ENCODE peak calls at places on chromosomes 4 and X, in six cellular contexts. R is NCI-H1105 treated with DMSO at 0.1 percent for 48 hours; M is Calu3; S is endothelial cell; H is naive thymus-derived CD8-positive, alpha-beta T cell; J is left ventricle myocardium inferior. Q is an unnamed sample.

GRCh38 chr4:20255823-20256222 is 4.1 kb downstream of the SLIT2 start:
- DNase-seq in R (no peak), M (no peak), S (no peak), H (no peak), J (no peak), Q (no peak)

GRCh38 chr4:24840826-24841587 is 45.6 kb downstream of the SOD3 start:
- DNase-seq in R (no peak), M (peak), S (no peak), H (no peak), J (no peak), Q (no peak)

GRCh38 chrX:323721-324628 is 5.4 kb upstream of the GTPBP6 start:
- DNase-seq in R (no peak), M (no peak), S (no peak), H (peak), J (peak), Q (no peak)

GRCh38 chr4:53605783-53606182 is 14.5 kb upstream of the LNX1 start:
- DNase-seq in R (no peak), M (no peak), S (no peak), H (no peak), J (no peak), Q (no peak)

GRCh38 chrX:889966-890651 is 259.5 kb downstream of the SHOX start:
- DNase-seq in R (no peak), M (no peak), S (no peak), H (no peak), J (no peak), Q (no peak)

GRCh38 chr4:138616775-138617174 is 374.6 kb upstream of the SLC7A11 start:
- DNase-seq in R (no peak), M (no peak), S (no peak), H (no peak), J (no peak), Q (no peak)

GRCh38 chr4:146477054-146477453 is 44.7 kb downstream of the SLC10A7 start:
- DNase-seq in R (no peak), M (no peak), S (no peak), H (no peak), J (no peak), Q (no peak)

GRCh38 chr4:184756399-184756798 is 22.5 kb upstream of the CENPU start:
- DNase-seq in R (no peak), M (no peak), S (no peak), H (no peak), J (no peak), Q (no peak)

GRCh38 chr4:185534850-185535761 is at the start of gene PDLIM3:
- DNase-seq in R (peak), M (peak), S (peak), H (no peak), J (peak), Q (peak)

GRCh38 chrX:78573630-78574029 is 85.5 kb downstream of the RTL3 start:
- DNase-seq in R (no peak), M (no peak), S (no peak), H (no peak), J (no peak), Q (no peak)

GRCh38 chr4:91220315-91220714 is 1083.5 kb upstream of the GRID2 start:
- DNase-seq in R (no peak), M (no peak), S (no peak), H (no peak), J (no peak), Q (no peak)

GRCh38 chr4:98803287-98803677 is 125.7 kb downstream of the EIF4E start:
- DNase-seq in R (no peak), M (no peak), S (no peak), H (no peak), J (no peak), Q (no peak)

GRCh38 chrX:29841750-29842149 is 373.6 kb upstream of the MAGEB2 start:
- DNase-seq in R (no peak), M (no peak), S (no peak), H (no peak), J (no peak), Q (no peak)

GRCh38 chrX:140507982-140508305 is 3.1 kb upstream of the SOX3 start:
- DNase-seq in R (peak), M (no peak), S (peak), H (no peak), J (no peak), Q (no peak)

GRCh38 chr4:113330200-113330599 is 280.7 kb downstream of the ANK2 start:
- DNase-seq in R (no peak), M (no peak), S (no peak), H (no peak), J (no peak), Q (no peak)

GRCh38 chr4:98260047-98260578 is 1.1 kb upstream of the RAP1GDS1 start:
- DNase-seq in R (peak), M (peak), S (no peak), H (no peak), J (peak), Q (no peak)

GRCh38 chr4:47675810-47676209 is 162.1 kb downstream of the CORIN start:
- DNase-seq in R (no peak), M (no peak), S (no peak), H (no peak), J (no peak), Q (no peak)

GRCh38 chr4:7247946-7248345 is 55.6 kb downstream of the SORCS2 start:
- DNase-seq in R (no peak), M (no peak), S (no peak), H (no peak), J (no peak), Q (no peak)

GRCh38 chr4:26144526-26145167 is 176.2 kb upstream of the RBPJ start:
- DNase-seq in R (no peak), M (no peak), S (no peak), H (no peak), J (no peak), Q (no peak)

GRCh38 chrX:153970398-153971123 is 1.1 kb downstream of the HCFC1 start:
- DNase-seq in R (peak), M (peak), S (no peak), H (no peak), J (no peak), Q (no peak)

GRCh38 chr4:4914059-4914820 is 54.8 kb downstream of the MSX1 start:
- DNase-seq in R (no peak), M (no peak), S (no peak), H (no peak), J (no peak), Q (no peak)

GRCh38 chr4:125624951-125625350 is 310.2 kb downstream of the FAT4 start:
- DNase-seq in R (no peak), M (no peak), S (no peak), H (no peak), J (no peak), Q (no peak)

GRCh38 chr4:2790583-2791517 is 2.0 kb upstream of the SH3BP2 start:
- DNase-seq in R (no peak), M (no peak), S (peak), H (no peak), J (no peak), Q (no peak)

GRCh38 chrX:118228041-118228440 is 111.4 kb upstream of the KLHL13 start:
- DNase-seq in R (no peak), M (no peak), S (no peak), H (no peak), J (no peak), Q (no peak)

GRCh38 chr4:140085062-140085622 is 68.8 kb downstream of the MAML3 start:
- DNase-seq in R (no peak), M (no peak), S (no peak), H (no peak), J (no peak), Q (no peak)

GRCh38 chrX:13090261-13091110 is 46.1 kb upstream of the FAM9C start:
- DNase-seq in R (no peak), M (no peak), S (no peak), H (peak), J (no peak), Q (no peak)

GRCh38 chr4:107478327-107478946 is 241.6 kb downstream of the PAPSS1 start:
- DNase-seq in R (no peak), M (no peak), S (no peak), H (no peak), J (no peak), Q (no peak)

GRCh38 chr4:156377036-156377700 is 423.5 kb upstream of the CTSO start:
- DNase-seq in R (no peak), M (no peak), S (no peak), H (no peak), J (no peak), Q (no peak)

GRCh38 chrX:22345884-22346283 is 73.2 kb downstream of the CBLL2 start:
- DNase-seq in R (no peak), M (no peak), S (no peak), H (no peak), J (no peak), Q (no peak)

GRCh38 chrX:38036471-38036870 is 30.1 kb downstream of the SYTL5 start:
- DNase-seq in R (no peak), M (no peak), S (no peak), H (no peak), J (no peak), Q (no peak)

GRCh38 chrX:139932077-139932900 is 564 bp downstream of the ATP11C start:
- DNase-seq in R (peak), M (peak), S (peak), H (no peak), J (peak), Q (no peak)

GRCh38 chr4:165944900-165945299 is 71.9 kb downstream of the TLL1 start:
- DNase-seq in R (no peak), M (no peak), S (no peak), H (no peak), J (no peak), Q (no peak)

GRCh38 chrX:68699960-68700746 is 52.7 kb downstream of the STARD8 start:
- DNase-seq in R (no peak), M (no peak), S (no peak), H (no peak), J (no peak), Q (no peak)

GRCh38 chr4:176660561-176660960 is 132.2 kb downstream of the VEGFC start:
- DNase-seq in R (no peak), M (no peak), S (no peak), H (no peak), J (no peak), Q (no peak)

GRCh38 chr4:185849543-185850185 is 37.7 kb upstream of the SORBS2 start:
- DNase-seq in R (no peak), M (no peak), S (no peak), H (no peak), J (peak), Q (peak)

GRCh38 chr4:6991771-6992557 is 51.2 kb upstream of the TADA2B start:
- DNase-seq in R (no peak), M (no peak), S (no peak), H (no peak), J (no peak), Q (no peak)

Q was measured in right atrium auricular region.